ENCODE peak calls at places on chromosomes 2 and 18, in six cellular contexts. A is OCI-LY7, Z is neural progenitor cell, G is K562, T is left ventricle myocardium inferior, W is H1. R is an unnamed sample.

GRCh38 chr2:118911936-118912335 is 30.1 kb upstream of the MARCO start:
- DNase-seq in A (no peak), Z (no peak), G (no peak), T (no peak), W (no peak), R (no peak)

GRCh38 chr18:32021756-32022564 is 3.3 kb downstream of the RNF125 start:
- DNase-seq in A (no peak), Z (no peak), G (no peak), T (no peak), W (no peak), R (no peak)

GRCh38 chr18:76968073-76968472 is 145.7 kb downstream of the ZNF236 start:
- DNase-seq in A (no peak), Z (peak; percentile 48), G (no peak), T (no peak), W (peak; percentile 66), R (no peak)

GRCh38 chr18:46632401-46633089 is 24.5 kb downstream of the LOXHD1 start:
- DNase-seq in A (no peak), Z (no peak), G (no peak), T (no peak), W (no peak), R (no peak)

GRCh38 chr2:28300921-28301341 is 91.7 kb upstream of the FOSL2 start:
- DNase-seq in A (no peak), Z (no peak), G (no peak), T (no peak), W (no peak), R (no peak)

GRCh38 chr2:25614711-25615110 is 58.7 kb downstream of the DTNB start:
- DNase-seq in A (no peak), Z (no peak), G (no peak), T (no peak), W (no peak), R (no peak)

GRCh38 chr18:48026216-48026615 is 95.8 kb upstream of the SMAD2 start:
- DNase-seq in A (no peak), Z (no peak), G (no peak), T (no peak), W (no peak), R (no peak)

GRCh38 chr2:48248251-48248933 is 281.6 kb upstream of the STON1 start:
- DNase-seq in A (no peak), Z (no peak), G (no peak), T (no peak), W (peak; percentile 15), R (no peak)

GRCh38 chr2:173075056-173075780 is 428 bp upstream of the MAP3K20 start:
- DNase-seq in A (no peak), Z (peak; percentile 29), G (no peak), T (no peak), W (no peak), R (peak; percentile 4)

GRCh38 chr18:25658476-25658875 is 306.5 kb upstream of the ZNF521 start:
- DNase-seq in A (no peak), Z (no peak), G (no peak), T (no peak), W (no peak), R (no peak)

GRCh38 chr2:156327835-156328401 is 4.6 kb downstream of the NR4A2 start:
- DNase-seq in A (no peak), Z (no peak), G (no peak), T (no peak), W (no peak), R (no peak)

GRCh38 chr2:46915811-46916630 is 415 bp upstream of the MCFD2 start:
- DNase-seq in A (peak; percentile 81), Z (peak; percentile 95), G (peak; percentile 98), T (peak; percentile 92), W (peak; percentile 60), R (peak; percentile 78)

GRCh38 chr2:151544449-151544848 is 134.7 kb downstream of the RIF1 start:
- DNase-seq in A (no peak), Z (no peak), G (no peak), T (no peak), W (no peak), R (no peak)

GRCh38 chr2:121776361-121776760 is 20.9 kb downstream of the TSN start:
- DNase-seq in A (no peak), Z (no peak), G (no peak), T (no peak), W (no peak), R (no peak)

GRCh38 chr18:34339155-34339554 is 114.4 kb upstream of the NOL4 start:
- DNase-seq in A (no peak), Z (no peak), G (no peak), T (no peak), W (no peak), R (no peak)

GRCh38 chr2:27972311-27972710 is 81.8 kb downstream of the BABAM2 start:
- DNase-seq in A (no peak), Z (no peak), G (no peak), T (no peak), W (no peak), R (no peak)

GRCh38 chr2:175063741-175064140 is 58.6 kb upstream of the CHN1 start:
- DNase-seq in A (no peak), Z (no peak), G (no peak), T (no peak), W (no peak), R (no peak)

DNA sequence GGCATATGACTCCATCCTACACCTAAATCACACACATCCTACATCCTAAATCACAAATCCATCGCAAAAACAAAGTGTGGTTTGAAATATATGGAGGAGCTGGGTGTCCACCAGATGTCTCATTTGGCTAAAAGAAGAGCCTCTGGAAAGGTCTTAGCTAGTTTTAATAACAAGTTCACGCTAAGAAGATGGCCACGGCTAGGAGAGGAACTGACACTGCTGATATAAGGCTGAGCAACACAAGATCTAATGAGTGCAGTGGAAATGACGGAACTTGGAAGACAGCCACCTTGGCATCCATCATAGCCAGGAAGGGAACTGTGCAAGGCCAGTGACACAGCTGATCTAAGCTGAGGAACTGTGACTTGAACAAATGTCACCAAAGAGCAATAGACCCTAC is 60.0 kb upstream of the AGAP1 start:
- DNase-seq in A (no peak), Z (no peak), G (no peak), T (peak; percentile 61), W (no peak), R (no peak)
- TF ChIP-seq CTCF in A (no peak), Z (no peak), G (peak; percentile 48), T (peak; percentile 41), W (no peak), R (no peak)

GRCh38 chr2:222959358-222959757 is 92.6 kb upstream of the KCNE4 start:
- DNase-seq in A (no peak), Z (peak; percentile 20), G (no peak), T (no peak), W (peak; percentile 71), R (no peak)
- TF ChIP-seq CTCF in A (no peak), Z (no peak), G (peak; percentile 23), T (no peak), W (peak; percentile 38), R (no peak)

GRCh38 chr2:109171444-109172334 is 42.7 kb downstream of the SH3RF3 start:
- DNase-seq in A (no peak), Z (no peak), G (no peak), T (peak; percentile 42), W (no peak), R (peak; percentile 28)
- TF ChIP-seq CTCF in A (no peak), Z (no peak), G (no peak), T (peak; percentile 44), W (no peak), R (no peak)

DNA sequence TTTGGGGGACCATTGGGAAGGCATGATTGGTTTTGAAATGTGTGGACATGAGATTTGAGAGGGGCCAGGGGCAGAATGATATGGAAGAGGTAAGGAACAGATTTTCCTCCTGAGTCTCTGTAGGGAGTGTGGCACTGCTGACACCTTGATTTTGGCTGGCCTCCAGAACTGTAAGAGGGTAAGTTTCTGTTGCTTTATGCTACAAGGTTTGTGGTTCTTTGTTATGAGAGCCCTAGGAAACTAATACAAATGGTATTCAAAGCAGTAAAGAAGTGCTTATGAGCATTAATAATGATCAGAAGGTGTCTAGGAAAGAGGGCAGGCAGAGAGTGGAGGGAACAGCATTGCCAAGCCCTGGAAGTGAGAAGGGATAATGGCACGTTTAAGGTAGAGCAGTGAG is 574.3 kb upstream of the NXPH2 start:
- DNase-seq in A (no peak), Z (no peak), G (no peak), T (no peak), W (no peak), R (no peak)
- TF ChIP-seq CTCF in A (no peak), Z (no peak), G (no peak), T (no peak), W (no peak), R (no peak)

DNA sequence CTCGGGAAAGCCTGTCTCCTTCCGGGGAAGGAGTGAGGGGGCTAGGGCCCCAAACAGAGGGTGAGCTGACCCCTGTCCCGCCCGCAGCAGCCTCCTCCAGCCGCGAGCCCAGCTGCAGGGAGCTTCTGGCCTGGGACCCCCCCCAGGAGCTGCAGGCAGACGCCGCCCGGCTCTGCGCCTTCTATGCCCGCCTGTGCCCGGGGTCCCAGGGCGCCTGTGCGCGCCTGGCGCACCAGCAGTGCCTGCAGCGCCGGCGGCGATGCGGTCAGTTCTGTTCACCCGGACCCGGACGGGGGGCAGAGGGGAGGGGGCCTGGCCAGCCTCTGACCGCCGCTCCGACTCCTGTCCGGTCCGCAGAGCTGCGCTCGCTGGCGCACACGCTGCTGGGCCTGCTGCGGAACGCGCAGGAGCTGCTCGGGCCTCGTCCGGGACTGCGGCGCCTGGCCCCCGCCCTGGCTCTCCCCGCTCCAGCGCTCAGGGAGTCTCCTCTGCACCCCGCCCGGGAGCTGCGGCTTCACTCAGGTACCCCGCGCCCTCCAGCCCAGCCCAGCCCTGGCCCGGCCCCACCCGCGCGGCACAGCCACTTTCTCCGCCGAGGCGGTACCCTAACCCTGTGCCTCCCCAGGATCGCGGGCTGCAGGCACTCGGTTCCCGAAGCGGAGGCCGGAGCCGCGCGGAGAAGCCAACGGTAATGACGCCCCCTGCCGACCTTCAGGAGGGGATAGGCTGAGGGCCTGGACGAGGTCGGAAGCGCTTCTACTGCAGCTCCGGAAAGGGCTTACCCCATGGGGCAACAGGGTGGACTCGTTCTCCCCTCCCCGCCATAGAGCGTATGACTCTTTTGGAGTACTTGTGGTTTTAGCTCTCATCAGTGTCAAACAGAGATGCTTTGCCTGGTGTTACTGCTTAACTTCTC is 2.0 kb upstream of the CHRND start:
- DNase-seq in A (peak; percentile 57), Z (peak; percentile 92), G (peak; percentile 60), T (no peak), W (peak; percentile 67), R (peak; percentile 69)
- TF ChIP-seq CTCF in A (peak; percentile 72), Z (peak; percentile 67), G (peak; percentile 49), T (peak; percentile 33), W (peak; percentile 75), R (peak; percentile 27)

GRCh38 chr2:204885747-204886146 is 340.5 kb downstream of the PARD3B start:
- DNase-seq in A (no peak), Z (peak; percentile 49), G (no peak), T (no peak), W (no peak), R (peak; percentile 29)
- TF ChIP-seq CTCF in A (no peak), Z (peak; percentile 58), G (peak; percentile 18), T (no peak), W (peak; percentile 66), R (peak; percentile 21)

R was measured in endothelial cell.